ENCODE peak calls at places on chromosome 15, in ten cellular contexts. Q, J, F, D, A, Z, W, V, T and P are unnamed samples.

GRCh38 chr15:78203346-78204225 is 30.8 kb downstream of the ACSBG1 start:
- DNase-seq in V (no peak), Q (no peak), Z (no peak), J (peak), W (no peak), F (no peak), D (peak), T (no peak), A (no peak), P (no peak)

GRCh38 chr15:28098766-28099554 is at the start of gene OCA2:
- DNase-seq in W (no peak), J (peak), F (peak), T (peak), Q (peak), V (no peak), A (peak), D (peak), Z (no peak), P (peak)

GRCh38 chr15:68581725-68582124 is 2.9 kb downstream of the CORO2B start:
- DNase-seq in D (no peak), Z (no peak), T (no peak), A (no peak), Q (no peak), V (no peak), F (peak), J (no peak), W (no peak), P (no peak)

GRCh38 chr15:96181873-96182301 is 148.6 kb upstream of the NR2F2 start:
- DNase-seq in A (peak), V (peak), W (no peak), Q (no peak), F (peak), T (no peak), Z (no peak), D (no peak), J (no peak), P (peak)

GRCh38 chr15:35437157-35437556 is 108.8 kb downstream of the DPH6 start:
- DNase-seq in F (peak), T (no peak), D (no peak), A (no peak), J (no peak), V (no peak), Z (no peak), W (no peak), Q (no peak), P (peak)

GRCh38 chr15:77504310-77504709 is 83.6 kb downstream of the HMG20A start:
- DNase-seq in F (no peak), Q (no peak), W (no peak), D (peak), T (no peak), Z (no peak), A (no peak), J (no peak), V (no peak), P (no peak)

GRCh38 chr15:68820205-68820588 is 498 bp downstream of the ANP32A start:
- DNase-seq in Q (peak), A (peak), T (peak), W (no peak), V (no peak), J (peak), F (peak), Z (peak), D (peak), P (peak)

GRCh38 chr15:80567721-80568157 is 127.4 kb upstream of the ABHD17C start:
- DNase-seq in D (peak), A (peak), J (no peak), F (peak), T (no peak), Z (no peak), W (peak), Q (no peak), V (peak), P (peak)

GRCh38 chr15:86001200-86001599 is 78.5 kb upstream of the AGBL1 start:
- DNase-seq in F (no peak), Q (no peak), T (no peak), W (no peak), V (no peak), J (no peak), D (no peak), A (no peak), Z (no peak), P (peak)

GRCh38 chr15:45134682-45135604 is 5.1 kb downstream of the DUOX1 start:
- DNase-seq in J (no peak), D (peak), Q (no peak), F (no peak), V (no peak), W (no peak), Z (no peak), A (no peak), T (no peak), P (no peak)

GRCh38 chr15:68821898-68822380 is 1.2 kb upstream of the ANP32A start:
- DNase-seq in F (no peak), A (no peak), J (no peak), Q (no peak), V (no peak), T (no peak), W (no peak), D (no peak), Z (no peak), P (no peak)

GRCh38 chr15:60009124-60009523 is 5.0 kb downstream of the FOXB1 start:
- DNase-seq in V (no peak), A (no peak), J (no peak), T (no peak), D (no peak), Z (no peak), F (no peak), W (no peak), Q (no peak), P (no peak)

GRCh38 chr15:25437751-25438600 is 848 bp downstream of the UBE3A start:
- DNase-seq in Q (peak), D (peak), V (no peak), W (no peak), A (peak), T (peak), F (peak), Z (peak), J (peak), P (peak)

GRCh38 chr15:77187751-77188464 is 117.0 kb upstream of the TSPAN3 start:
- DNase-seq in V (no peak), T (no peak), J (no peak), Q (no peak), A (peak), F (peak), Z (no peak), W (no peak), D (no peak), P (peak)

GRCh38 chr15:68552773-68553172 is 26.0 kb upstream of the CORO2B start:
- DNase-seq in V (no peak), J (peak), T (no peak), D (no peak), Q (no peak), A (no peak), Z (no peak), W (no peak), F (peak), P (peak)

GRCh38 chr15:76177491-76178040 is 117.8 kb downstream of the TMEM266 start:
- DNase-seq in V (peak), Z (no peak), T (no peak), W (no peak), J (no peak), A (peak), D (no peak), Q (no peak), F (peak), P (peak)

GRCh38 chr15:87609909-87610308 is 646.6 kb downstream of the NTRK3 start:
- DNase-seq in T (no peak), W (no peak), D (no peak), J (no peak), A (no peak), Z (no peak), F (no peak), V (no peak), Q (no peak), P (peak)

GRCh38 chr15:41558400-41559238 is at the start of gene TYRO3:
- DNase-seq in A (peak), J (peak), T (peak), D (peak), Q (peak), V (no peak), W (no peak), F (peak), Z (peak), P (peak)

GRCh38 chr15:90871716-90872480 is 3.5 kb downstream of the FURIN start:
- DNase-seq in J (peak), D (no peak), Z (no peak), F (peak), W (no peak), T (no peak), A (no peak), V (no peak), Q (no peak), P (peak)

GRCh38 chr15:51731549-51732267 is 5.7 kb downstream of the LYSMD2 start:
- DNase-seq in W (no peak), A (no peak), D (peak), Z (no peak), F (peak), V (no peak), T (peak), J (no peak), Q (no peak), P (peak)

GRCh38 chr15:93239993-93240392 is 151.0 kb upstream of the RGMA start:
- DNase-seq in W (no peak), T (no peak), D (no peak), A (no peak), V (no peak), Z (no peak), Q (no peak), F (no peak), J (no peak), P (no peak)

GRCh38 chr15:74036271-74037170 is 42.0 kb downstream of the PML start:
- DNase-seq in J (no peak), V (no peak), Q (no peak), F (peak), W (no peak), Z (no peak), A (peak), D (peak), T (no peak), P (peak)

GRCh38 chr15:53434174-53434678 is 325.2 kb downstream of the WDR72 start:
- DNase-seq in F (no peak), Z (no peak), T (no peak), W (no peak), Q (no peak), J (no peak), V (no peak), A (no peak), D (no peak), P (no peak)

GRCh38 chr15:66415321-66415720 is 28.6 kb downstream of the MAP2K1 start:
- DNase-seq in D (no peak), J (no peak), V (no peak), T (no peak), Z (no peak), A (no peak), F (no peak), W (no peak), Q (no peak), P (no peak)

GRCh38 chr15:22845289-22845900 is 6.9 kb downstream of the NIPA2 start:
- DNase-seq in F (no peak), A (no peak), J (no peak), Q (no peak), Z (no peak), T (no peak), W (no peak), D (no peak), V (no peak), P (no peak)